ENCODE peak calls at places on chromosomes 13 and 19, in four cellular contexts. F, X, H and Y are unnamed samples.

GRCh38 chr19:20423381-20424207 is 142.0 kb downstream of the ZNF737 start:
- DNase-seq in F (peak; percentile 38), X (peak; percentile 39), H (peak; percentile 60), Y (peak; percentile 84)

GRCh38 chr19:51478381-51479285 is at the start of gene CEACAM18:
- DNase-seq in F (no peak), X (peak; percentile 90), H (no peak), Y (no peak)

GRCh38 chr19:1918975-1919374 is 13.8 kb downstream of the ADAT3 start:
- DNase-seq in H (no peak), X (no peak), F (no peak), Y (no peak)

GRCh38 chr19:14434543-14435319 is 1.6 kb downstream of the PKN1 start:
- DNase-seq in F (peak; percentile 51), H (no peak), X (peak; percentile 62), Y (peak; percentile 85)

GRCh38 chr19:27691991-27692390 is 1521.0 kb downstream of the UQCRFS1 start:
- DNase-seq in F (no peak), H (no peak), X (no peak), Y (no peak)

GRCh38 chr19:29680447-29680846 is 15.2 kb downstream of the PLEKHF1 start:
- DNase-seq in F (peak; percentile 74), X (peak; percentile 64), H (no peak), Y (no peak)

GRCh38 chr13:22915442-22916082 is 265.2 kb upstream of the SGCG start:
- DNase-seq in X (no peak), H (no peak), F (no peak), Y (no peak)

GRCh38 chr13:51093574-51093973 is 17.5 kb downstream of the C13orf42 start:
- DNase-seq in X (no peak), H (no peak), F (no peak), Y (no peak)

DNA sequence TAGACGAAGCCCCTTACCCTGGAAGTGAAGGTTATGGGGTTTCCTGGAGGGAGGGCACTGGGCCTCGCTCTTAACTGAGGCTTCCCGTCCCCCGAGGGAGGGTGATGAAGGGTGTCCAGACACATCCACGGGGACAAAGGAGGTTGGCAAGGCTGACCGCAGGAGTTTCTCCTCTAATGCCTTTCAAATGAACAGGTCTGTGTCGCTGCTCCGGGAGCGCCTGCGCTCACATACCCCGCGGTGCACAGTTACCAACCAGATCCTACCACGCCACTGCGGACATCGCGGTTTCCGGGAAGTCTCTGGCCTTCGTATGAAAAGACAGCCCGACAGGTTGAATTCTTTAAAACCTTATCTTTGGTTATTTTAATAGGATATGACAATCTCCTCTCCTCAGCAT is 41.3 kb downstream of the IRS2 start:
- DNase-seq in X (no peak), F (no peak), H (no peak), Y (no peak)
- H3K4me1 ChIP-seq in X (no peaks in the 10 kb centered on the region), F (no peaks in the 10 kb centered on the region), H (no peaks in the 10 kb centered on the region), Y (no peaks in the 10 kb centered on the region)

DNA sequence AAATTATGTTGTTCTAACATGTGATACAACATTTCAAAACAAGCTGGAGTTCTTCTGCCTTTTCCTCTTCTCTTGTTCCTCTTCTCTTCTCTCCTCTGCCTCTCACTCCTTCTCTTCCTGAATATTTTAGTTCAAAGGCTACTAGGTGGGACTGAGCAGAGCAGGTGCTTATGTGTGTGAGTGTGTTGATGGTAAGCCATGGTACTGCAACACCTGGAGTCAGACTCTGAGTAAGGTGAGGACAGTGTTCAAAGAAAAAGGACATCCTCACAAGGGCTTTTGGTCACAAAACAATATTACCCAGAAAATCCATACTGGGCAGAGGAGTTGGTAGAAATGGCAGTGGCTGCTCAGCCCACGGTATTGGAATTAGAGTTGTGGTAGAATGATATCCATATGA is 1188.7 kb downstream of the SLITRK1 start:
- DNase-seq in H (no peak), F (no peak), X (no peak), Y (no peak)
- H3K4me1 ChIP-seq in H (no peaks in the 10 kb centered on the region), F (no peaks in the 10 kb centered on the region), X (no peaks in the 10 kb centered on the region), Y (no peaks in the 10 kb centered on the region)

DNA sequence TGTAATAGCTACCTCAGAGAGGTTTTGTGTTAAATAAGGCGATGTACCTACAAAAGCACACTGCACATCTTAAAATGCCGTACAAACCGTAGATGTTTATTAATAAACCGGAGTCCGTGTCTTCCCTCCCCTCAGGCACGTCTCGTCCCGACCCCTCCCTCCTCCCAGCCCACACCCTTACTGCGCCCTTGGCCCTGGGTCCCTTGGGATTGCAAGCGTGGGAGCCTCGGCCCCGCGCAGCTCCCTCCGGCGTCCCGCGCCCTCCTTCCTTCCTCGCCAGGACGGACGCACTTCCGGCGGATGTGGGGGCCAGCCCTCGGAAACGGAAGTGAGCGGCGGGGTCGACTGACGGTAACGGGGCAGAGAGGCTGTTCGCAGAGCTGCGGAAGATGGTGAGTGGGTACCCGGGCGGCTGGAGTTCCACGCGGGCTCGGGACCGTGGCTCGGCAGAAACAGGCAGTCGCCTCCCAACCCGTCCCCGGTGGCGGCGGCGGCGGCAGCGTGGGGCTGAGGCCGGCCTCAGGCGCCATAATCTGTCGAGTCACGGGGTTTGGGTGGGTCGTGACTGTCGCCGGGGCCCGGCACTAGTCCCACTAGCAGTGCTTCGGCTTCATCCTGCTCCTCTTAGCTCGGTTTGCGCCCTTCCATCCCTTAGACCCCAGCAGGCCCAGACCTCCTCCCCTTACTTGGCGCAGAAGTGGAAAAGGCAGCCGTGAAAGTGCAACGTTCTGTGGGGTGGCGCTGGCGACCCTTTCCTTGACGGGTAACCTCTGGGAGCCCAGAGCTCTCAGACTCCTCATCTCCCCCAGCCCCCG is at the start of gene POMP:
- DNase-seq in H (peak; percentile 89), X (peak; percentile 93), F (peak; percentile 90), Y (peak; percentile 93)
- H3K4me1 ChIP-seq in H (no peaks in the 10 kb centered on the region), X (no peaks in the 10 kb centered on the region), F (peaks cover 42% of the 10 kb centered on the region), Y (no peaks in the 10 kb centered on the region)

GRCh38 chr19:12782174-12782423 is 6.7 kb upstream of the HOOK2 start:
- DNase-seq in X (no peak), H (no peak), F (no peak), Y (no peak)
- H3K4me1 ChIP-seq in X (peaks cover 46% of the 10 kb centered on the region), H (peaks cover 18% of the 10 kb centered on the region), F (peaks cover 61% of the 10 kb centered on the region), Y (peaks cover 66% of the 10 kb centered on the region)

GRCh38 chr19:16447015-16447384 is 24.8 kb downstream of the EPS15L1 start:
- DNase-seq in F (peak; percentile 89), X (no peak), H (no peak), Y (peak; percentile 92)

GRCh38 chr19:16445238-16446107 is 26.3 kb downstream of the EPS15L1 start:
- DNase-seq in H (no peak), X (no peak), F (no peak), Y (no peak)

GRCh38 chr19:16449330-16449961 is 22.3 kb downstream of the EPS15L1 start:
- DNase-seq in H (no peak), X (no peak), F (no peak), Y (no peak)

GRCh38 chr19:16444273-16444597 is 27.5 kb downstream of the EPS15L1 start:
- DNase-seq in F (no peak), H (no peak), X (no peak), Y (no peak)

DNA sequence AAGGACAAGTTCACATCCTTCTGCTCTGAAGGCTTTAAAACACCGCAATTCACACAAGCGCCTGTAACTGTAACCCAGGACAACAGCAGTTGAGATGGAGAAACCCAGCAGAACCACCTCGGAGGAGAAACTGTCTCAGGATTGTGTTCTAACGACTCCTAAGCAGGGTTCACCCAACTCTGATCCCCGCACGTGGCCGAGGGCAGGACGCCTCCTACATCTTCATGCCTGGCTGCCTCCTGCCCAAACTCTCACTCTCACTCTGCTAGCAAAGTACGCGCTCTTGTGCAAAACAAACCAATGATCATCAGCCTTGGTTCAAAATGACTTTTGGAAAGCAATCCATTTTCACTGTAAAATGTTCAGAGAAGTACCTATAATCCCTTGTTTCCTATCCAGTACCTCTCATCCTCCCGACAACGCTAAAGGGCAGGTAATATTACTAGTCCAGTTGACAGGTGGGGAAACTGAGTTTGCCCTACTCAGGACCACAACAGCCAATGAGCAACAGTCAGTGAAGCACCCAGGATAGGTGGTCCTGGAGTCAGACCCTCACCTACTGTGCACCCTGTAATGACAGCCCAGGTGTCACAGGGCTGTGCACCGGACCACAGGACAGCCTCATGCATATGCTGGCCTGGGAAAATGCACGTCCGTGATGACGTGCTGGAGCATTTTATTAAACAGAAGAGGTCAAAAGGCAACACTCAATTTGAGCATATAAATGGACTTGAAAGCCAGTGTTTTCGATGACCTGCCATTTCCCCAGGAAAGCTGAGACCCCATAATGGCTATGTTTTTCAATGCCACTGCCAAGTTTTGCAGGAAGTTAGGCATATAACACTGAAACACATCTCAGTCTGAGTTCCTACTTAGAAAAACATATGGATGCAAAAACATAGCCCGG is 25.4 kb downstream of the EPS15L1 start:
- DNase-seq in H (no peak), F (no peak), X (no peak), Y (no peak)
- H3K4me1 ChIP-seq in H (peaks cover 3% of the 10 kb centered on the region), F (peaks cover 62% of the 10 kb centered on the region), X (peaks cover 18% of the 10 kb centered on the region), Y (no peaks in the 10 kb centered on the region)

GRCh38 chr19:38711726-38712153 is 32.5 kb downstream of the CAPN12 start:
- DNase-seq in H (no peak), X (no peak), F (peak; percentile 46), Y (no peak)
- H3K4me1 ChIP-seq in H (peaks cover 32% of the 10 kb centered on the region), X (no peaks in the 10 kb centered on the region), F (peaks cover 77% of the 10 kb centered on the region), Y (peaks cover 3% of the 10 kb centered on the region)

GRCh38 chr19:5025027-5025426 is 56.1 kb downstream of the KDM4B start:
- DNase-seq in F (no peak), H (no peak), X (no peak), Y (no peak)
- H3K4me1 ChIP-seq in F (peaks cover 57% of the 10 kb centered on the region), H (no peaks in the 10 kb centered on the region), X (no peaks in the 10 kb centered on the region), Y (no peaks in the 10 kb centered on the region)

DNA sequence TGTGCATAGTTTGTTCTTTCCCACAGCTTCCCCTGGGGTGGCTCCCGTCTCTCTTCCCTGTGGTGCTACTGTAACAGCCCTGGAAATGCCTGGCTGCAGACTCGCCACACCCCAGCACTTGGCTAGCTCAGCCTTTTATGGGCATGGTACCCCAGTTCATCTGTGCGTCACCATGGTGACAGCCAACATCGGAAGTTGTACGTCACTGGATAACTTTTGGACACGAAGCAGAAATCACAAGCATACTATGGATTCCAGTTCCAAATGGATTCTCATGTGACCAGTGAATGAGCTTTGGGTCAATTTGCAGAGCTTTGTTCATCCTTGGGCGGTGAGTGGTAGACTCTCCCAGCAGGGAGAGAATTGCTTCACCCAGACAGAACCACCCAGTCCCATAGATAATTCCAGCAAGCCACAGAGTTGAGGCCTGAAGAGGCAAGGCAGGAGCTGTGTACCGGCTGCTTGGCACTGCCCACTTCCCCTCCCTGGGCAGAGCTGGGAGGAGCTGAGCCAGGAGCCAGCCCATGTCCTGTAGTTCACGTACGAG is 54.4 kb downstream of the COL4A2 start:
- DNase-seq in H (no peak), X (no peak), F (peak; percentile 55), Y (peak; percentile 97)
- H3K4me1 ChIP-seq in H (no peaks in the 10 kb centered on the region), X (no peaks in the 10 kb centered on the region), F (peaks cover 13% of the 10 kb centered on the region), Y (no peaks in the 10 kb centered on the region)

DNA sequence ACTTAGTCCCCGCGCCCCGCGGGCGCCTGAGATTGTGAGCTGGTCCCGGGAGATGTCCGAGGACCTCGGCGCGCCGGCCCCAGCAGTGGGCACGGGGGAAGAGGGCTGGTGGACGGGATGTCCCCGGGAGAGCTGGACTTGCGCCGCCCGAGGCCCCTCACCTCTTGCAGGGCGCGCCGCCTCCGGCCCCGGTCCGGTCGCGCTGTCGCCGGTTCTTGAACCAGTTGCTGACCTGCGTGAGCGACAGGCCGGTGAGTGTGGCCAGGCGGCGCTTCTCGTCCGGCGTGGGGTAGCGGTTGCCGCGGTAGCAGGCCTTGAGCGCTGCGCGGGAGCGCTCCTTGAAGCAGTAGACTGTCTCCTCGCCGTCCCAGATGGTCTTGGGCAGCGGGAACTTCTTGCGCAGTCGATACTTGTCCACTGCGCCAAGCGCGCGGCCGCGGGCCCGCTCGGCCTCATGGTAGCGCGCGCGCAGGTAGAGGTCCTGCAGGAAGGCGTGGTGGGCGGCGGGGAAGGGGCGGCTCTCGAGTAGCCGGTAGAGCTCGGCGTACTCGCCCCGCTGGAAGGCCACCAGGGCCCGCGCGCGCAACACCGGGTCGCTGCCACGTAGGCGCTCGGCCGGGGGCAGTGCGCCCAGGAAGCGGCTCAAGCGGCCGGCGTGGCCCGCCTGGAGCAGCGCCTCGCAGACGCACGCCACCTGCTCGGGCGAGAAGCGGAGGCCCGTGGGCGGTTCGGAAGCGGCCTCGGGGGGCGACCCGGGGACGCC is 990 bp downstream of the SIX5 start:
- DNase-seq in X (peak; percentile 73), F (peak; percentile 81), H (peak; percentile 74), Y (peak; percentile 71)
- H3K4me1 ChIP-seq in X (peaks cover 15% of the 10 kb centered on the region), F (peaks cover 50% of the 10 kb centered on the region), H (peaks cover 6% of the 10 kb centered on the region), Y (no peaks in the 10 kb centered on the region)